ENCODE peak calls at places on chromosomes 5 and 9, in four cellular contexts. One of them, this sample, is unnamed.

GRCh38 chr5:173247050-173247449 is 12.0 kb upstream of the NKX2-5 start:
- DNase-seq in stomach: no peak
- DNase-seq in uterus: no peak
- DNase-seq in transverse colon: no peak
- DNase-seq in this sample: no peak

GRCh38 chr5:172692981-172693380 is 51.9 kb downstream of the NEURL1B start:
- DNase-seq in uterus: no peak
- DNase-seq in transverse colon: no peak
- DNase-seq in stomach: no peak
- DNase-seq in this sample: peak

GRCh38 chr5:113510836-113511451 is 2.5 kb upstream of the YTHDC2 start:
- DNase-seq in stomach: no peak
- DNase-seq in transverse colon: no peak
- DNase-seq in uterus: no peak
- DNase-seq in this sample: no peak

GRCh38 chr9:122348288-122348777 is 22.5 kb upstream of the PTGS1 start:
- DNase-seq in stomach: no peak
- DNase-seq in uterus: no peak
- DNase-seq in transverse colon: no peak
- DNase-seq in this sample: no peak

GRCh38 chr9:133787749-133788015 is 49.5 kb upstream of the SARDH start:
- DNase-seq in transverse colon: peak
- DNase-seq in stomach: peak
- DNase-seq in uterus: no peak
- DNase-seq in this sample: no peak

GRCh38 chr5:81542242-81542641 is 148.3 kb upstream of the ACOT12 start:
- DNase-seq in transverse colon: no peak
- DNase-seq in stomach: no peak
- DNase-seq in uterus: no peak
- DNase-seq in this sample: no peak

GRCh38 chr5:151745071-151745705 is 13.2 kb downstream of the ATOX1 start:
- DNase-seq in stomach: peak
- DNase-seq in transverse colon: peak
- DNase-seq in uterus: peak
- DNase-seq in this sample: peak

GRCh38 chr5:138448481-138449398 is 9.9 kb downstream of the REEP2 start:
- DNase-seq in uterus: no peak
- DNase-seq in stomach: no peak
- DNase-seq in transverse colon: no peak
- DNase-seq in this sample: no peak

GRCh38 chr9:69149321-69149807 is 24.7 kb upstream of the TJP2 start:
- DNase-seq in uterus: no peak
- DNase-seq in stomach: no peak
- DNase-seq in transverse colon: no peak
- DNase-seq in this sample: peak

GRCh38 chr9:69141851-69142250 is 32.2 kb upstream of the TJP2 start:
- DNase-seq in stomach: no peak
- DNase-seq in transverse colon: no peak
- DNase-seq in uterus: no peak
- DNase-seq in this sample: no peak

GRCh38 chr9:69143291-69143690 is 30.8 kb upstream of the TJP2 start:
- DNase-seq in transverse colon: no peak
- DNase-seq in stomach: no peak
- DNase-seq in uterus: no peak
- DNase-seq in this sample: no peak

GRCh38 chr9:69147041-69147834 is 26.8 kb upstream of the TJP2 start:
- DNase-seq in uterus: no peak
- DNase-seq in transverse colon: no peak
- DNase-seq in stomach: no peak
- DNase-seq in this sample: no peak

DNA sequence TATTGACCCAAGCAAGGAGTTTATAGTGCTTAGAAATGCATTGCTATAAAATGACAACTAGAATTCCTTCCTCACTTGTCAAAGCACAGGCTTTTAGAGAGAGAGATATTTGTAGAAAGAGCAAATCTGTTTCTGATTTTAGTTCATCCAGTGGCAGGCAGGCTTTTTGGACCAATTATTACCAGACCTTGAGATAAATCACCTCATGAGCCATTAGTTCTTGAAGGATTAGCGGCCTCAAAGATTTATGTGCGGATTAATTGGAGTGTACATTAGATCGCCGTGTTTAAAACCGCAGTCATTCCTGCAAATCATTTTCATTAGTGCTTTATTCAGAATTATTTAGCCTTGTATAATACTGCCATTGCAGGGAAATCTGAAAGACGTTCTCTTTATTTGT is 28.9 kb upstream of the TJP2 start:
- DNase-seq in stomach: no peak
- DNase-seq in uterus: no peak
- DNase-seq in transverse colon: no peak
- DNase-seq in this sample: no peak
- H3K4me3 ChIP-seq in stomach: no peak
- H3K4me3 ChIP-seq in uterus: no peak
- H3K4me3 ChIP-seq in transverse colon: no peak
- H3K4me3 ChIP-seq in this sample: no peak

DNA sequence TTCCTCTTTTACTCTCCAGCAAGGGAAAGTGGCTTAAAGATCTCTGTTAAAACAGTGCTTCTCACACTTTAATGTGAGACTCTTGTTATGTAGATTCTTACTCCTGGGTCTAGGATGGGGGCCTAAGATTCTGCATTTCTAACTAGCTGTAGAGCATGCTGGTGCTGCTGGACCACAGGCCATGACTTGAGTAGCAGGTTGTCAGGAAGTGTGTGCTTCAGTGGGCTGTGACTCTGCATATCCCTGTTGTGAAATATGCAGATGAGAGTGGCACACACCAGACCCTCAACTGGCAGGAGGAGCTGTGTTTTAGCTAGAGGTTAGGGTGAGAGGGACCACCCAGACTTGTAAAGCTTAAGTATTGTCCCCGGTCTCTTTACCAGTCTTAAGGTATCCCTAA is 191.1 kb upstream of the DMRT1 start:
- DNase-seq in transverse colon: no peak
- DNase-seq in uterus: no peak
- DNase-seq in stomach: no peak
- DNase-seq in this sample: no peak
- TF ChIP-seq POLR2A in transverse colon: no peak
- TF ChIP-seq POLR2A in uterus: no peak
- TF ChIP-seq POLR2A in stomach: no peak
- TF ChIP-seq POLR2A in this sample: no peak

GRCh38 chr9:37292896-37293295 is 129.6 kb upstream of the GRHPR start:
- DNase-seq in uterus: no peak
- DNase-seq in transverse colon: no peak
- DNase-seq in stomach: no peak
- DNase-seq in this sample: no peak
- H3K4me3 ChIP-seq in uterus: no peak
- H3K4me3 ChIP-seq in transverse colon: no peak
- H3K4me3 ChIP-seq in stomach: no peak
- H3K4me3 ChIP-seq in this sample: no peak

DNA sequence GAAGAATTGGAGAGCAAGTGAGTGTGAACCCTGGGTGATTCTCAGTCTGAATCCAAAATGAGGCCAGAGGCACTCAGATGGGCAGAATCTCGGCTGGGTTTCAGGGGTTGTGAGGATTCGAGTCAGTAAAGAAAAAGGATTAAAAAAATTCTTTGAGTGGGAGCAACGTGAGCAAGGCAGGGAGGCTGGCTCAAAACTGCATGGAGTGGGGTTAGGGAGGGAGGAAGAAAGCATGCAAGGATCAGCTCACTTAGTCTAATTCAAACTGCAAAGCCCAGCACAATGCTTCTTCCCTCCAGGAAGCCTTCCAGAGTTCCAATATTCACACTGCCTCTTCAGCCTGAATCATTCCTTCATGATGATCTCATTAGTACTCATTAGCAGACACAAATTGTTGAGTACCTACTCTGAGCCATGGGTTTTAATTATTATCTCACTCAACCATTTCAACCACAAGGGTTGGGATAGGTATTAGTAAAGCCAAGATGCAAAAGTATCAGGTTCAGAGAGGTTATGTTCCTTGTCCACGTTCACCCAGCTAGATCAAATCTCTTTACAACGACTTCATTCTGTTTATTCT is 95.8 kb downstream of the BRINP1 start:
- DNase-seq in stomach: no peak
- DNase-seq in transverse colon: no peak
- DNase-seq in uterus: no peak
- DNase-seq in this sample: no peak
- TF ChIP-seq POLR2A in stomach: no peak
- TF ChIP-seq POLR2A in transverse colon: no peak
- TF ChIP-seq POLR2A in uterus: no peak
- TF ChIP-seq POLR2A in this sample: no peak

GRCh38 chr9:129336601-129337286 is 158.7 kb upstream of the IER5L start:
- DNase-seq in stomach: peak
- DNase-seq in transverse colon: peak
- DNase-seq in uterus: peak
- DNase-seq in this sample: peak

GRCh38 chr9:129337287-129338140 is 159.5 kb upstream of the IER5L start:
- DNase-seq in transverse colon: no peak
- DNase-seq in uterus: peak
- DNase-seq in stomach: no peak
- DNase-seq in this sample: no peak

GRCh38 chr9:129335456-129336129 is 157.5 kb upstream of the IER5L start:
- DNase-seq in stomach: peak
- DNase-seq in transverse colon: no peak
- DNase-seq in uterus: peak
- DNase-seq in this sample: no peak

GRCh38 chr9:129334744-129335080 is 156.7 kb upstream of the IER5L start:
- DNase-seq in uterus: no peak
- DNase-seq in stomach: no peak
- DNase-seq in transverse colon: no peak
- DNase-seq in this sample: no peak

GRCh38 chr9:129336130-129336528 is 158.1 kb upstream of the IER5L start:
- DNase-seq in transverse colon: no peak
- DNase-seq in uterus: no peak
- DNase-seq in stomach: no peak
- DNase-seq in this sample: no peak
- H3K4me3 ChIP-seq in transverse colon: peak
- H3K4me3 ChIP-seq in uterus: peak
- H3K4me3 ChIP-seq in stomach: peak
- H3K4me3 ChIP-seq in this sample: no peak

DNA sequence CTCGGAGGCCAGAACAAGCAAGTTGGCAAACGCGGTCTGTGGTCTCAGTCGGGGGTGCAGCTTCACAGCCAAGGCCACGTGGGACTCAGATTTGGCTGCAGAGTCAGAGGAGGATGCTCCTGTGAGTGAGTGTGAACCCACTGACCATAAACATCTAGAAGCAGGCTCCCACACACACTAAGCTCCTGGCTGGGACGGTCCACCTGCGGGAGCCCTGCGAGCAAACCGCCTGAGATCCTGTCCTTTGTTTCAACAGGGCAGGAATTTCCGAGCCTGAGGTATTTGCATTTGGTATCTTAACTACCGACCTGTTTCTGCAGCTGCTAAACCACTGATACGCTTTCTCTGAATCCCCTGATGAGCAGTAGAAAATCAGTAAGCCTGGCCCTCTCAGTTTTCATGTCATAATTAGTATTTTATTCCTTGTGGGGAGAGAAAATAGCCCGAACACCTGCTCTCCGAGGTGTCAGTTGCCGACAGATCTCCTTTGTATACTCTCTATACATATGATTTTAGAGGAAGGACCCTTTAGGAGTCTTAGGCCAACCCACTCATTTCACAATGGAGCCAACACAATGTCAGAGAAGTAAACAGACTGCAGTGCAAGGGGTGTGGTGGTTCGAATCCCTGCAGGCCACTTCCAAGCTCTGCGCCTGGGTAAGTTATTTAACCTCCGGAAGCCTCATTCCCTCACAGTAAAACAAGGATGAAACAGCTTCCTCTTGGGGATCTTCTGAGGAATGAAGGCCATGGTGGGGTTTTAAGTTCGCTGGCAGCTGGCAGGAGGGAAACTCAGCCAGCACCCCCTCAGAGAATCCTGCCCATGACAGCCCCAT is 41.0 kb upstream of the PWWP2A start:
- DNase-seq in uterus: no peak
- DNase-seq in stomach: peak
- DNase-seq in transverse colon: no peak
- DNase-seq in this sample: no peak
- TF ChIP-seq POLR2A in uterus: no peak
- TF ChIP-seq POLR2A in stomach: no peak
- TF ChIP-seq POLR2A in transverse colon: no peak
- TF ChIP-seq POLR2A in this sample: no peak

GRCh38 chr5:88686743-88687142 is 196.2 kb downstream of the MEF2C start:
- DNase-seq in stomach: no peak
- DNase-seq in transverse colon: no peak
- DNase-seq in uterus: no peak
- DNase-seq in this sample: no peak
- H3K4me3 ChIP-seq in stomach: no peak
- H3K4me3 ChIP-seq in transverse colon: no peak
- H3K4me3 ChIP-seq in uterus: no peak
- H3K4me3 ChIP-seq in this sample: no peak

GRCh38 chr9:128231638-128232568 is 28.7 kb downstream of the DNM1 start:
- DNase-seq in stomach: no peak
- DNase-seq in transverse colon: no peak
- DNase-seq in uterus: no peak
- DNase-seq in this sample: no peak
- TF ChIP-seq POLR2A in stomach: no peak
- TF ChIP-seq POLR2A in transverse colon: no peak
- TF ChIP-seq POLR2A in uterus: no peak
- TF ChIP-seq POLR2A in this sample: no peak

GRCh38 chr5:141478321-141478945 is 2.7 kb downstream of the PCDHGC3 start:
- DNase-seq in stomach: peak
- DNase-seq in transverse colon: peak
- DNase-seq in uterus: peak
- DNase-seq in this sample: no peak
- H3K4me3 ChIP-seq in stomach: peak
- H3K4me3 ChIP-seq in transverse colon: peak
- H3K4me3 ChIP-seq in uterus: peak
- H3K4me3 ChIP-seq in this sample: no peak

This sample was measured in testis.